ENCODE peak calls at places on chromosomes 3 and 15, in seven cellular contexts. One of them, this sample, is unnamed.

GRCh38 chr3:18071833-18072232 is 329.4 kb upstream of the TBC1D5 start:
- DNase-seq in A549: no peak
- DNase-seq in activated CD8-positive, alpha-beta T cell treated with anti-CD3 and anti-CD28 coated beads for 36 hours: peak
- DNase-seq in stomach: no peak
- DNase-seq in cardiac muscle cell: no peak
- DNase-seq in neural crest cell: no peak
- DNase-seq in bronchial epithelial cell: no peak
- DNase-seq in this sample: no peak

GRCh38 chr15:92393994-92394326 is 279 bp downstream of the ST8SIA2 start:
- DNase-seq in A549: no peak
- DNase-seq in activated CD8-positive, alpha-beta T cell treated with anti-CD3 and anti-CD28 coated beads for 36 hours: no peak
- DNase-seq in stomach: no peak
- DNase-seq in cardiac muscle cell: no peak
- DNase-seq in neural crest cell: no peak
- DNase-seq in bronchial epithelial cell: no peak
- DNase-seq in this sample: no peak

GRCh38 chr3:14598143-14598569 is 53.4 kb upstream of the CCDC174 start:
- DNase-seq in A549: peak
- DNase-seq in activated CD8-positive, alpha-beta T cell treated with anti-CD3 and anti-CD28 coated beads for 36 hours: peak
- DNase-seq in stomach: no peak
- DNase-seq in cardiac muscle cell: peak
- DNase-seq in neural crest cell: peak
- DNase-seq in bronchial epithelial cell: peak
- DNase-seq in this sample: peak

GRCh38 chr3:24145981-24146822 is 201.1 kb downstream of the NR1D2 start:
- DNase-seq in A549: peak
- DNase-seq in activated CD8-positive, alpha-beta T cell treated with anti-CD3 and anti-CD28 coated beads for 36 hours: no peak
- DNase-seq in stomach: no peak
- DNase-seq in cardiac muscle cell: no peak
- DNase-seq in neural crest cell: no peak
- DNase-seq in bronchial epithelial cell: peak
- DNase-seq in this sample: no peak

GRCh38 chr3:162507397-162507796 is 1010.8 kb downstream of the OTOL1 start:
- DNase-seq in A549: no peak
- DNase-seq in activated CD8-positive, alpha-beta T cell treated with anti-CD3 and anti-CD28 coated beads for 36 hours: no peak
- DNase-seq in stomach: no peak
- DNase-seq in cardiac muscle cell: no peak
- DNase-seq in neural crest cell: no peak
- DNase-seq in bronchial epithelial cell: no peak
- DNase-seq in this sample: no peak

GRCh38 chr15:92656089-92656488 is 514 bp upstream of the FAM174B start:
- DNase-seq in A549: no peak
- DNase-seq in activated CD8-positive, alpha-beta T cell treated with anti-CD3 and anti-CD28 coated beads for 36 hours: no peak
- DNase-seq in stomach: no peak
- DNase-seq in cardiac muscle cell: no peak
- DNase-seq in neural crest cell: no peak
- DNase-seq in bronchial epithelial cell: no peak
- DNase-seq in this sample: no peak

GRCh38 chr15:67064607-67065530 is 533 bp upstream of the SMAD3 start:
- DNase-seq in A549: peak
- DNase-seq in activated CD8-positive, alpha-beta T cell treated with anti-CD3 and anti-CD28 coated beads for 36 hours: peak
- DNase-seq in stomach: peak
- DNase-seq in cardiac muscle cell: peak
- DNase-seq in neural crest cell: peak
- DNase-seq in bronchial epithelial cell: no peak
- DNase-seq in this sample: peak

GRCh38 chr15:73231661-73232443 is 136.9 kb downstream of the HCN4 start:
- DNase-seq in A549: no peak
- DNase-seq in activated CD8-positive, alpha-beta T cell treated with anti-CD3 and anti-CD28 coated beads for 36 hours: no peak
- DNase-seq in stomach: no peak
- DNase-seq in cardiac muscle cell: no peak
- DNase-seq in neural crest cell: no peak
- DNase-seq in bronchial epithelial cell: no peak
- DNase-seq in this sample: no peak

GRCh38 chr3:47293822-47294221 is 11.1 kb downstream of the KLHL18 start:
- DNase-seq in A549: no peak
- DNase-seq in activated CD8-positive, alpha-beta T cell treated with anti-CD3 and anti-CD28 coated beads for 36 hours: no peak
- DNase-seq in stomach: no peak
- DNase-seq in cardiac muscle cell: no peak
- DNase-seq in neural crest cell: no peak
- DNase-seq in bronchial epithelial cell: no peak
- DNase-seq in this sample: no peak

GRCh38 chr15:71093089-71094024 is 21.9 kb upstream of the THSD4 start:
- DNase-seq in A549: peak
- DNase-seq in activated CD8-positive, alpha-beta T cell treated with anti-CD3 and anti-CD28 coated beads for 36 hours: no peak
- DNase-seq in stomach: peak
- DNase-seq in cardiac muscle cell: no peak
- DNase-seq in neural crest cell: no peak
- DNase-seq in bronchial epithelial cell: peak
- DNase-seq in this sample: no peak

GRCh38 chr3:15610083-15610482 is 8.5 kb downstream of the BTD start:
- DNase-seq in A549: peak
- DNase-seq in activated CD8-positive, alpha-beta T cell treated with anti-CD3 and anti-CD28 coated beads for 36 hours: no peak
- DNase-seq in stomach: peak
- DNase-seq in cardiac muscle cell: no peak
- DNase-seq in neural crest cell: no peak
- DNase-seq in bronchial epithelial cell: peak
- DNase-seq in this sample: no peak

GRCh38 chr3:15384510-15385237 is 42.7 kb downstream of the METTL6 start:
- DNase-seq in A549: no peak
- DNase-seq in activated CD8-positive, alpha-beta T cell treated with anti-CD3 and anti-CD28 coated beads for 36 hours: no peak
- DNase-seq in stomach: no peak
- DNase-seq in cardiac muscle cell: no peak
- DNase-seq in neural crest cell: no peak
- DNase-seq in bronchial epithelial cell: no peak
- DNase-seq in this sample: no peak

GRCh38 chr15:39785806-39786205 is 3.2 kb upstream of the FSIP1 start:
- DNase-seq in A549: no peak
- DNase-seq in activated CD8-positive, alpha-beta T cell treated with anti-CD3 and anti-CD28 coated beads for 36 hours: no peak
- DNase-seq in stomach: no peak
- DNase-seq in cardiac muscle cell: no peak
- DNase-seq in neural crest cell: no peak
- DNase-seq in bronchial epithelial cell: no peak
- DNase-seq in this sample: no peak

GRCh38 chr15:77456746-77457618 is 36.3 kb downstream of the HMG20A start:
- DNase-seq in A549: no peak
- DNase-seq in activated CD8-positive, alpha-beta T cell treated with anti-CD3 and anti-CD28 coated beads for 36 hours: no peak
- DNase-seq in stomach: no peak
- DNase-seq in cardiac muscle cell: no peak
- DNase-seq in neural crest cell: no peak
- DNase-seq in bronchial epithelial cell: no peak
- DNase-seq in this sample: no peak

GRCh38 chr15:98898122-98898521 is 109.5 kb downstream of the PGPEP1L start:
- DNase-seq in A549: peak
- DNase-seq in activated CD8-positive, alpha-beta T cell treated with anti-CD3 and anti-CD28 coated beads for 36 hours: no peak
- DNase-seq in stomach: no peak
- DNase-seq in cardiac muscle cell: no peak
- DNase-seq in neural crest cell: no peak
- DNase-seq in bronchial epithelial cell: no peak
- DNase-seq in this sample: no peak

GRCh38 chr15:93082861-93083260 is 6.2 kb downstream of the RGMA start:
- DNase-seq in A549: no peak
- DNase-seq in activated CD8-positive, alpha-beta T cell treated with anti-CD3 and anti-CD28 coated beads for 36 hours: no peak
- DNase-seq in stomach: no peak
- DNase-seq in cardiac muscle cell: no peak
- DNase-seq in neural crest cell: no peak
- DNase-seq in bronchial epithelial cell: no peak
- DNase-seq in this sample: no peak

GRCh38 chr3:169295126-169295525 is 368.4 kb downstream of the MECOM start:
- DNase-seq in A549: peak
- DNase-seq in activated CD8-positive, alpha-beta T cell treated with anti-CD3 and anti-CD28 coated beads for 36 hours: peak
- DNase-seq in stomach: no peak
- DNase-seq in cardiac muscle cell: no peak
- DNase-seq in neural crest cell: no peak
- DNase-seq in bronchial epithelial cell: peak
- DNase-seq in this sample: no peak

GRCh38 chr3:45124379-45124778 is 21.8 kb downstream of the CDCP1 start:
- DNase-seq in A549: peak
- DNase-seq in activated CD8-positive, alpha-beta T cell treated with anti-CD3 and anti-CD28 coated beads for 36 hours: no peak
- DNase-seq in stomach: no peak
- DNase-seq in cardiac muscle cell: peak
- DNase-seq in neural crest cell: no peak
- DNase-seq in bronchial epithelial cell: peak
- DNase-seq in this sample: no peak

GRCh38 chr3:2454865-2455264 is 356.2 kb downstream of the CNTN4 start:
- DNase-seq in A549: no peak
- DNase-seq in activated CD8-positive, alpha-beta T cell treated with anti-CD3 and anti-CD28 coated beads for 36 hours: no peak
- DNase-seq in stomach: no peak
- DNase-seq in cardiac muscle cell: no peak
- DNase-seq in neural crest cell: no peak
- DNase-seq in bronchial epithelial cell: no peak
- DNase-seq in this sample: no peak

GRCh38 chr3:73192036-73192738 is 130.7 kb downstream of the EBLN2 start:
- DNase-seq in A549: peak
- DNase-seq in activated CD8-positive, alpha-beta T cell treated with anti-CD3 and anti-CD28 coated beads for 36 hours: peak
- DNase-seq in stomach: no peak
- DNase-seq in cardiac muscle cell: peak
- DNase-seq in neural crest cell: no peak
- DNase-seq in bronchial epithelial cell: no peak
- DNase-seq in this sample: peak

GRCh38 chr3:15086263-15086662 is 12.7 kb downstream of the RBSN start:
- DNase-seq in A549: no peak
- DNase-seq in activated CD8-positive, alpha-beta T cell treated with anti-CD3 and anti-CD28 coated beads for 36 hours: no peak
- DNase-seq in stomach: no peak
- DNase-seq in cardiac muscle cell: no peak
- DNase-seq in neural crest cell: no peak
- DNase-seq in bronchial epithelial cell: no peak
- DNase-seq in this sample: no peak

GRCh38 chr3:28290863-28291300 is 49.5 kb downstream of the CMC1 start:
- DNase-seq in A549: no peak
- DNase-seq in activated CD8-positive, alpha-beta T cell treated with anti-CD3 and anti-CD28 coated beads for 36 hours: no peak
- DNase-seq in stomach: no peak
- DNase-seq in cardiac muscle cell: no peak
- DNase-seq in neural crest cell: no peak
- DNase-seq in bronchial epithelial cell: no peak
- DNase-seq in this sample: no peak

GRCh38 chr15:37701230-37701629 is 233.2 kb upstream of the TMCO5A start:
- DNase-seq in A549: no peak
- DNase-seq in activated CD8-positive, alpha-beta T cell treated with anti-CD3 and anti-CD28 coated beads for 36 hours: no peak
- DNase-seq in stomach: no peak
- DNase-seq in cardiac muscle cell: no peak
- DNase-seq in neural crest cell: no peak
- DNase-seq in bronchial epithelial cell: no peak
- DNase-seq in this sample: no peak

GRCh38 chr3:14156201-14156600 is 22.2 kb downstream of the XPC start:
- DNase-seq in A549: no peak
- DNase-seq in activated CD8-positive, alpha-beta T cell treated with anti-CD3 and anti-CD28 coated beads for 36 hours: no peak
- DNase-seq in stomach: no peak
- DNase-seq in cardiac muscle cell: no peak
- DNase-seq in neural crest cell: no peak
- DNase-seq in bronchial epithelial cell: no peak
- DNase-seq in this sample: no peak

GRCh38 chr15:93018574-93018973 is 70.4 kb downstream of the RGMA start:
- DNase-seq in A549: peak
- DNase-seq in activated CD8-positive, alpha-beta T cell treated with anti-CD3 and anti-CD28 coated beads for 36 hours: no peak
- DNase-seq in stomach: no peak
- DNase-seq in cardiac muscle cell: no peak
- DNase-seq in neural crest cell: no peak
- DNase-seq in bronchial epithelial cell: no peak
- DNase-seq in this sample: no peak

GRCh38 chr3:182704926-182705325 is 88.4 kb upstream of the ATP11B start:
- DNase-seq in A549: no peak
- DNase-seq in activated CD8-positive, alpha-beta T cell treated with anti-CD3 and anti-CD28 coated beads for 36 hours: no peak
- DNase-seq in stomach: no peak
- DNase-seq in cardiac muscle cell: no peak
- DNase-seq in neural crest cell: no peak
- DNase-seq in bronchial epithelial cell: no peak
- DNase-seq in this sample: no peak
- TF ChIP-seq CTCF in A549: no peak
- TF ChIP-seq CTCF in activated CD8-positive, alpha-beta T cell treated with anti-CD3 and anti-CD28 coated beads for 36 hours: no peak
- TF ChIP-seq CTCF in stomach: no peak
- TF ChIP-seq CTCF in cardiac muscle cell: no peak
- TF ChIP-seq CTCF in neural crest cell: peak
- TF ChIP-seq CTCF in bronchial epithelial cell: no peak
- TF ChIP-seq CTCF in this sample: no peak

DNA sequence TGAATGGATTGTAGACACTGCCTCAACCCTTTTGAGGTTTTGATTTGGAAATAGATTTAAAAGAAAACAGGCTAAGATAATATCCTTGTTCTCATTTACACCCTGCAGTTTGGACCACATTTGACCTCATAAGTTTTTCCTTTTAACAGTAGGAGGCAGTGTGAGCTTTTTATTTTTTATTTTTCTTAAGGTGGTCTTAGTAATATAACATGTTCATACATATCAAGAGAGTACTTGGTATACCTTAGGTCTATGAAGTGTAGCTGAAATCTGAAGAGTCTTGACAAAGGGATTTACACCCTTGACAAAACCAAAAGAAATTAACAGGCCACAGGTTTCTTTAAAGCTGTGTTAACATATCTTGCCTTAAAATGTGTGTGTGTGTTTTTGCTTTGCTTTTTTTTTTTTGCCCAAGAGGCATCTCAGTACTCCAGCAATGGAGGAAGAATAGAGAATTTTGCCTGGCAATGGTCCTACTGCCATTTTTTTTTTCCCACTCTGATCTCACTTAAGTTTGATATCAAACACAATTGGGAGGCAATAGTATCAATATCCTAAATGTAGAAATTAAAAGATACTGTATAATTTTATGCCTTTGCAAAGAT is 3.3 kb downstream of the RAP2B start:
- DNase-seq in A549: no peak
- DNase-seq in activated CD8-positive, alpha-beta T cell treated with anti-CD3 and anti-CD28 coated beads for 36 hours: no peak
- DNase-seq in stomach: no peak
- DNase-seq in cardiac muscle cell: no peak
- DNase-seq in neural crest cell: no peak
- DNase-seq in bronchial epithelial cell: peak
- DNase-seq in this sample: no peak
- TF ChIP-seq CTCF in A549: peak
- TF ChIP-seq CTCF in activated CD8-positive, alpha-beta T cell treated with anti-CD3 and anti-CD28 coated beads for 36 hours: peak
- TF ChIP-seq CTCF in stomach: no peak
- TF ChIP-seq CTCF in cardiac muscle cell: peak
- TF ChIP-seq CTCF in neural crest cell: peak
- TF ChIP-seq CTCF in bronchial epithelial cell: peak
- TF ChIP-seq CTCF in this sample: peak

DNA sequence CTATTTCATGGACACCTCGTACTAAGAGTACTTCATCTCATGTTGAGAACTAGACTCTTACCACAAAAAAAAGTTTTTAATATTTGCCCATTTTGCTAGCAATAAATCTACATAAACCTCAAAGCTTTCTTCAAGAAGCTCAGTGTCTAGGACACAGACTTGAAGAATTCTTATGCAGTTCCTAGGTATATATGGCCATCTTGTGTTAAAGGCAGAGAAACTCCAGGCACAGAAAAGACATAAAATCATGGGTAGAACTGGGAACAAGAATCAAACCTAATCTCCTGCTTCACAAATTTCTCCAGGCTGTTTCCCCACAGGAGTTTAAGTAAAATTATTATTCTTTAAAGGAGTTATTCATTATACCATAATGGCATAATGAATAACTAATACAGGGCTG is 4.4 kb downstream of the MBD4 start:
- DNase-seq in A549: no peak
- DNase-seq in activated CD8-positive, alpha-beta T cell treated with anti-CD3 and anti-CD28 coated beads for 36 hours: no peak
- DNase-seq in stomach: no peak
- DNase-seq in cardiac muscle cell: no peak
- DNase-seq in neural crest cell: no peak
- DNase-seq in bronchial epithelial cell: no peak
- DNase-seq in this sample: no peak
- TF ChIP-seq CTCF in A549: no peak
- TF ChIP-seq CTCF in activated CD8-positive, alpha-beta T cell treated with anti-CD3 and anti-CD28 coated beads for 36 hours: no peak
- TF ChIP-seq CTCF in stomach: no peak
- TF ChIP-seq CTCF in cardiac muscle cell: no peak
- TF ChIP-seq CTCF in neural crest cell: no peak
- TF ChIP-seq CTCF in bronchial epithelial cell: no peak
- TF ChIP-seq CTCF in this sample: no peak

GRCh38 chr15:58438956-58439355 is 7.2 kb downstream of the LIPC start:
- DNase-seq in A549: peak
- DNase-seq in activated CD8-positive, alpha-beta T cell treated with anti-CD3 and anti-CD28 coated beads for 36 hours: peak
- DNase-seq in stomach: no peak
- DNase-seq in cardiac muscle cell: peak
- DNase-seq in neural crest cell: peak
- DNase-seq in bronchial epithelial cell: peak
- DNase-seq in this sample: peak
- TF ChIP-seq CTCF in A549: peak
- TF ChIP-seq CTCF in activated CD8-positive, alpha-beta T cell treated with anti-CD3 and anti-CD28 coated beads for 36 hours: no peak
- TF ChIP-seq CTCF in stomach: no peak
- TF ChIP-seq CTCF in cardiac muscle cell: peak
- TF ChIP-seq CTCF in neural crest cell: peak
- TF ChIP-seq CTCF in bronchial epithelial cell: peak
- TF ChIP-seq CTCF in this sample: no peak